ENCODE peak calls at places on chromosomes 12 and 14, in four cellular contexts. Q is glutamatergic neuron; H is NCI-H1417; L is stimulated activated CD4-positive, alpha-beta T cell treated with anti-CD3 and anti-CD28 coated beads, Interleukin-2, amount 100 ng/mL, for 48 hours. O is an unnamed sample.

GRCh38 chr12:80551897-80552296 is 107.9 kb downstream of the PTPRQ start:
- DNase-seq in Q (no peak), H (no peak), L (no peak), O (no peak)

GRCh38 chr12:50212071-50212467 is 44.9 kb upstream of the CERS5 start:
- DNase-seq in Q (no peak), H (no peak), L (no peak), O (no peak)

GRCh38 chr14:25400607-25401206 is 350.8 kb upstream of the STXBP6 start:
- DNase-seq in L (peak), Q (peak), H (peak), O (peak)

GRCh38 chr14:41806355-41806975 is 199.8 kb downstream of the LRFN5 start:
- DNase-seq in L (no peak), H (no peak), Q (no peak), O (no peak)

GRCh38 chr12:65740873-65741600 is 83.2 kb upstream of the HMGA2 start:
- DNase-seq in L (peak), H (no peak), Q (peak), O (no peak)

GRCh38 chr12:80040075-80040738 is 59.1 kb upstream of the OTOGL start:
- DNase-seq in H (no peak), Q (no peak), L (no peak), O (no peak)

GRCh38 chr12:101902641-101903040 is 25.3 kb downstream of the DRAM1 start:
- DNase-seq in H (no peak), L (no peak), Q (no peak), O (no peak)

GRCh38 chr12:69497308-69498026 is 27.3 kb downstream of the FRS2 start:
- DNase-seq in L (no peak), Q (no peak), H (no peak), O (no peak)

GRCh38 chr12:25864287-25864686 is 94.2 kb upstream of the RASSF8 start:
- DNase-seq in H (peak), Q (no peak), L (no peak), O (no peak)

GRCh38 chr12:96861656-96862055 is 45.4 kb upstream of the NEDD1 start:
- DNase-seq in H (no peak), L (no peak), Q (no peak), O (no peak)

GRCh38 chr14:98140862-98141261 is 1131.1 kb downstream of the BCL11B start:
- DNase-seq in L (no peak), Q (no peak), H (no peak), O (no peak)

GRCh38 chr12:13170892-13171490 is 25.5 kb upstream of the EMP1 start:
- DNase-seq in Q (no peak), H (no peak), L (no peak), O (no peak)

O was measured in NCI-H1092 treated with DMSO at 0.1 percent for 48 hours.